ENCODE peak calls at places on chromosomes 12 and 14, in seven cellular contexts. One of them, this sample, is unnamed.

GRCh38 chr12:20716985-20717384 is 21.9 kb downstream of the SLCO1C1 start:
- DNase-seq in psoas muscle: no peak
- DNase-seq in uterus: no peak
- DNase-seq in OCI-LY7: no peak
- DNase-seq in astrocyte: no peak
- DNase-seq in WERI-Rb-1: no peak
- DNase-seq in adrenal gland: no peak
- DNase-seq in this sample: no peak

GRCh38 chr12:12428961-12429657 is 72.2 kb downstream of the BORCS5 start:
- DNase-seq in psoas muscle: no peak
- DNase-seq in uterus: no peak
- DNase-seq in OCI-LY7: no peak
- DNase-seq in astrocyte: peak; percentile 55
- DNase-seq in WERI-Rb-1: no peak
- DNase-seq in adrenal gland: no peak
- DNase-seq in this sample: no peak

GRCh38 chr12:12534134-12534866 is 28.4 kb downstream of the DUSP16 start:
- DNase-seq in psoas muscle: no peak
- DNase-seq in uterus: no peak
- DNase-seq in OCI-LY7: no peak
- DNase-seq in astrocyte: no peak
- DNase-seq in WERI-Rb-1: no peak
- DNase-seq in adrenal gland: no peak
- DNase-seq in this sample: no peak

GRCh38 chr12:118337194-118337838 is 35.4 kb downstream of the TAOK3 start:
- DNase-seq in psoas muscle: no peak
- DNase-seq in uterus: no peak
- DNase-seq in OCI-LY7: no peak
- DNase-seq in astrocyte: peak; percentile 55
- DNase-seq in WERI-Rb-1: no peak
- DNase-seq in adrenal gland: no peak
- DNase-seq in this sample: no peak

GRCh38 chr12:110704750-110705149 is 15.8 kb upstream of the HVCN1 start:
- DNase-seq in psoas muscle: no peak
- DNase-seq in uterus: no peak
- DNase-seq in OCI-LY7: peak; percentile 57
- DNase-seq in astrocyte: no peak
- DNase-seq in WERI-Rb-1: peak; percentile 47
- DNase-seq in adrenal gland: no peak
- DNase-seq in this sample: no peak

GRCh38 chr12:113891737-113892520 is 74.2 kb downstream of the RBM19 start:
- DNase-seq in psoas muscle: no peak
- DNase-seq in uterus: no peak
- DNase-seq in OCI-LY7: no peak
- DNase-seq in astrocyte: no peak
- DNase-seq in WERI-Rb-1: no peak
- DNase-seq in adrenal gland: no peak
- DNase-seq in this sample: no peak

GRCh38 chr14:77105554-77105953 is 7.5 kb downstream of the CIPC start:
- DNase-seq in psoas muscle: no peak
- DNase-seq in uterus: no peak
- DNase-seq in OCI-LY7: no peak
- DNase-seq in astrocyte: no peak
- DNase-seq in WERI-Rb-1: no peak
- DNase-seq in adrenal gland: peak; percentile 43
- DNase-seq in this sample: no peak

GRCh38 chr14:42163136-42163535 is 556.5 kb downstream of the LRFN5 start:
- DNase-seq in psoas muscle: no peak
- DNase-seq in uterus: no peak
- DNase-seq in OCI-LY7: no peak
- DNase-seq in astrocyte: no peak
- DNase-seq in WERI-Rb-1: no peak
- DNase-seq in adrenal gland: no peak
- DNase-seq in this sample: no peak

GRCh38 chr14:99790201-99790977 is 2.8 kb upstream of the EML1 start:
- DNase-seq in psoas muscle: no peak
- DNase-seq in uterus: no peak
- DNase-seq in OCI-LY7: no peak
- DNase-seq in astrocyte: no peak
- DNase-seq in WERI-Rb-1: no peak
- DNase-seq in adrenal gland: no peak
- DNase-seq in this sample: no peak

GRCh38 chr14:57245941-57246340 is 22.8 kb downstream of the EXOC5 start:
- DNase-seq in psoas muscle: no peak
- DNase-seq in uterus: no peak
- DNase-seq in OCI-LY7: no peak
- DNase-seq in astrocyte: no peak
- DNase-seq in WERI-Rb-1: no peak
- DNase-seq in adrenal gland: no peak
- DNase-seq in this sample: no peak

GRCh38 chr12:25501565-25501964 is 51.5 kb downstream of the LMNTD1 start:
- DNase-seq in psoas muscle: no peak
- DNase-seq in uterus: no peak
- DNase-seq in OCI-LY7: no peak
- DNase-seq in astrocyte: peak; percentile 32
- DNase-seq in WERI-Rb-1: no peak
- DNase-seq in adrenal gland: no peak
- DNase-seq in this sample: no peak

GRCh38 chr12:40793471-40793870 is 101.2 kb downstream of the CNTN1 start:
- DNase-seq in psoas muscle: no peak
- DNase-seq in uterus: no peak
- DNase-seq in OCI-LY7: no peak
- DNase-seq in astrocyte: no peak
- DNase-seq in WERI-Rb-1: no peak
- DNase-seq in adrenal gland: no peak
- DNase-seq in this sample: no peak

GRCh38 chr12:52247622-52248540 is 14.8 kb downstream of the KRT7 start:
- DNase-seq in psoas muscle: no peak
- DNase-seq in uterus: no peak
- DNase-seq in OCI-LY7: no peak
- DNase-seq in astrocyte: no peak
- DNase-seq in WERI-Rb-1: no peak
- DNase-seq in adrenal gland: no peak
- DNase-seq in this sample: no peak

GRCh38 chr14:94571395-94571794 is 9.8 kb upstream of the SERPINA5 start:
- DNase-seq in psoas muscle: no peak
- DNase-seq in uterus: no peak
- DNase-seq in OCI-LY7: no peak
- DNase-seq in astrocyte: no peak
- DNase-seq in WERI-Rb-1: no peak
- DNase-seq in adrenal gland: no peak
- DNase-seq in this sample: no peak

GRCh38 chr12:43315961-43316360 is 236.0 kb downstream of the ADAMTS20 start:
- DNase-seq in psoas muscle: no peak
- DNase-seq in uterus: no peak
- DNase-seq in OCI-LY7: no peak
- DNase-seq in astrocyte: peak; percentile 42
- DNase-seq in WERI-Rb-1: no peak
- DNase-seq in adrenal gland: no peak
- DNase-seq in this sample: no peak

GRCh38 chr12:62021808-62022207 is 238.4 kb upstream of the USP15 start:
- DNase-seq in psoas muscle: no peak
- DNase-seq in uterus: no peak
- DNase-seq in OCI-LY7: no peak
- DNase-seq in astrocyte: no peak
- DNase-seq in WERI-Rb-1: no peak
- DNase-seq in adrenal gland: no peak
- DNase-seq in this sample: no peak

GRCh38 chr14:77607741-77608302 is 8.6 kb downstream of the SPTLC2 start:
- DNase-seq in psoas muscle: no peak
- DNase-seq in uterus: no peak
- DNase-seq in OCI-LY7: no peak
- DNase-seq in astrocyte: no peak
- DNase-seq in WERI-Rb-1: no peak
- DNase-seq in adrenal gland: peak; percentile 35
- DNase-seq in this sample: no peak

GRCh38 chr12:88339254-88339949 is 197.3 kb downstream of the TMTC3 start:
- DNase-seq in psoas muscle: no peak
- DNase-seq in uterus: no peak
- DNase-seq in OCI-LY7: no peak
- DNase-seq in astrocyte: peak; percentile 88
- DNase-seq in WERI-Rb-1: no peak
- DNase-seq in adrenal gland: no peak
- DNase-seq in this sample: no peak

DNA sequence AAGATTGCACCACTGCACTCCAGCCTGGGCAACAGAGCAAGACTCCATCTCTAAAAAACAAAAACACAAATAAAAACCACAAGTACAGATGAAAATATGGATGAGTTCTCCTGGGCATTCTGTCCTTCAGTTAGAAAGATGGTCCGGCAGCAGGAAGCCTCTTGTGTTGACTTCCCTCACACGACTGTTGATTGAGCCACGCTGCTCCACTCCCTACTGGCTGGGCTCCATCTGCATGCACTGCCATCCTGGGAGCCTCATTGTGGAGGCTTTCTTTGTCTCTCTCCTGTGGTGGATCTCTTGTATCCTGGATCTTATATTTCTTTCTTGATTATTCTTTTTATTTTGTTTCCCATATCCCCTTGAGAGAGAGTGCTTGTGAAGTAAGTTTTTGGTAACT is 30.8 kb upstream of the TBC1D30 start:
- DNase-seq in psoas muscle: no peak
- DNase-seq in uterus: no peak
- DNase-seq in OCI-LY7: no peak
- DNase-seq in astrocyte: no peak
- DNase-seq in WERI-Rb-1: no peak
- DNase-seq in adrenal gland: no peak
- DNase-seq in this sample: no peak
- H3K27ac ChIP-seq in psoas muscle: no peak overlapping the region
- H3K27ac ChIP-seq in uterus: no peak overlapping the region
- H3K27ac ChIP-seq in OCI-LY7: no peak overlapping the region
- H3K27ac ChIP-seq in astrocyte: no peak overlapping the region
- H3K27ac ChIP-seq in WERI-Rb-1: no peak overlapping the region
- H3K27ac ChIP-seq in adrenal gland: no peak overlapping the region
- H3K27ac ChIP-seq in this sample: no peak overlapping the region

DNA sequence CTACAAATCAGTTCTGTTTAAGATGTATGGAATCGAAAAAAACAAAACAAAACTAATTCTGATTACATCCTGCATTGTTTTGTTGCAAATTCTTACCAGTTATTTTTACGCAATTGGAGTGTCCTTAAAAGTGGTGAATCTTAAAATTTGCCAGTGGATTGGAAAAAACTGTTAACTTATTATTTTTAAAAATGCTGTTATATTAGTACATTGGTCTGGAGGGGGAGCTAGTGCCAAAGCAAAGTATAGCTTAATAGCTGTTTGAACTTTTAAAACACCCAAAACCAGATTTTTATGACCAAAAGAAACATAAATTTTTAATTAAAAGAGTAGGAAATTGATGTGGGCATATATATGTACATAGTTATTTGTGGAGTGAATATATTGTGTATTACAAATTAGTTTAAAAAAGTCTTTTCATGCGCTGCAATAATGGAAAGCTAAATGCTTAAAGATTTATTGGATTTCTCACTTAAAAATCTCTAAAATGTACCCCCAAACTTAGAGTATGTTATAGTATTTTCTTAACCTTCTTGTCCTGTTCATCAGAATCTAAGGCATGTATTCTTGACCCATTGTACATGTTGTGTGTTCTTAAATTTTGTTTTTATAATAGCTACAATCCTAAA is 2.5 kb downstream of the FUT8 start:
- DNase-seq in psoas muscle: no peak
- DNase-seq in uterus: no peak
- DNase-seq in OCI-LY7: peak; percentile 64
- DNase-seq in astrocyte: peak; percentile 9
- DNase-seq in WERI-Rb-1: no peak
- DNase-seq in adrenal gland: no peak
- DNase-seq in this sample: no peak
- H3K4me3 ChIP-seq in psoas muscle: no peak overlapping the region
- H3K4me3 ChIP-seq in uterus: no peak overlapping the region
- H3K4me3 ChIP-seq in OCI-LY7: peak overlapping the region; percentile 91
- H3K4me3 ChIP-seq in astrocyte: peak overlapping the region; percentile 87
- H3K4me3 ChIP-seq in WERI-Rb-1: no peak overlapping the region
- H3K4me3 ChIP-seq in adrenal gland: no peak overlapping the region
- H3K4me3 ChIP-seq in this sample: no peak overlapping the region

DNA sequence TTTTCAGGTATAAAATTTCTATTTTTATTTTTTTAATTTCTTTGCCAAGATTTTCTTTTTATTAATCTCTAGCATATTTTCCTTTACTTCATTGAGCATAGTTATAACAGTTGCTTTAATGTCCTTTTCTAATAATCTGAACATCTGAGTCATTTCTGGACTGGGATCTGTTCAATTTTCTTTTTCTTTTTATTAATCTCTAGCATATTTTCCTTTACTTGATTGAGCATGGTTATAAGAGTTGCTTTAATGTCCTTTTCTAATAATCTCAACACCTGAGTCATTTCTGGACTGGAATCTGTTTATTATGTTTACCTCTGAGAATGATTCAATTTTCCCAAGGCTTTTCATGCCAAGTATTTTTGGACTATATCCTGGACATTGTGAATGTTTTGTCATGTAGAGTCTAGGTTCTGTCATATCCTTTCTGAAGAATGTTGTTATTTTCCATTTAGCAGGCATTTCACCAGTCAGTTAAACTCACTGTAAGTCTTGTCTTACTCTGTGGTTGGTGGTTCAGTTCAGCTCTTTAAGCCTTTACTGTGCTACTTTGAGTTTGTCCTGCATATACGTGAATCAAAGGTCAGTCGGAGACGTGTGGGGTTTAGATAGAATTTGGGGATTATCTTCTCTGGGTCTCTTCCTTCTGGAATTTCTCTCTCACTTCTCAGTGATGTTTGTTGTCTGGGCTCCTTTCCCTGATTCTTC is 20.3 kb downstream of the TTC6 start:
- DNase-seq in psoas muscle: no peak
- DNase-seq in uterus: no peak
- DNase-seq in OCI-LY7: no peak
- DNase-seq in astrocyte: no peak
- DNase-seq in WERI-Rb-1: no peak
- DNase-seq in adrenal gland: no peak
- DNase-seq in this sample: no peak
- H3K9me3 ChIP-seq in psoas muscle: peaks cover 21% of the 10 kb centered on the region
- H3K9me3 ChIP-seq in uterus: no peaks in the 10 kb centered on the region
- H3K9me3 ChIP-seq in OCI-LY7: peaks cover 6% of the 10 kb centered on the region
- H3K9me3 ChIP-seq in astrocyte: peaks cover 3% of the 10 kb centered on the region
- H3K9me3 ChIP-seq in WERI-Rb-1: peaks cover 12% of the 10 kb centered on the region
- H3K9me3 ChIP-seq in adrenal gland: no peaks in the 10 kb centered on the region
- H3K9me3 ChIP-seq in this sample: no peaks in the 10 kb centered on the region

DNA sequence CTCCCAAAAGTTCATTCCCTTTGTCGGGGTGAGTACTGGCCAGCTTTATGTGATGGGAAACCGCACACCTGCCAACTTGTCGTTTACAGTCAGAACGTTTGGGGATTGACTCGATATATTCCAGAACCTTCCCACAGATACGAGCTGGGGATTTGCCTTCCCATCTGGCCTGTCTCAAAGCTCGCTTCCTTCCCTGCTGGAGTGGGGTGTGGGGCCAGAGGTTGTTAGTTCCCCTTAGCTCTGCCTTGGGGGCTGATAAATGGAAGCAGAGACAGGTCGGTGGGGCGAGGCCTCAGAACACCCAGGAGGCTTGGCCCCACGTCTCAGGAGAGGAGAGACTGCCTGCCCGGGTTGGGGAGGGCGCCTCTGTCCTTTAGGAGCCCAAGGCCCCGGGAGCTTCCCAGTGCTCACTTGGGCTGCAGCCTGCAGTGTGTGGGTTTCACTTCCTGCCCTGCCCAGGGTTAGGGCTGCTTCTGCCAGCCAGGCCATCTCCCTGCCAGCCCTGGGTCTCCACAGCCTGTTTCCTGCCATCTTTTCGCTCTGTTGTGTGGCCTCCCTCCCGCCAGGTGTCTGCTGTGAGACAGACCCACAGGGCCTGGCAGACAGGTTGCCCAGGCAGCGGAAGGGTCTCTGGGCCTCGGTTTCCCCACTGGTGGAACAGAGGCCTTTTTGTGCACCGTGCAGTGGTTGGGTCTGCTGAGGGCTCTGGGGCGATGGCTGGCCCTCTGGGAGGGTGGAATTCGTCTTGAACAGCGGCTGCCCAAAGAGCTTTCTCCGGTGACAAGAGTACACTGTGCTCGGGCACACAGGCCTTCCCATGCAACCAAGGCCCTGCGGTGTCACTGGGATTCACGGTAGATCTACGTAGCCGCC is 8.1 kb upstream of the TEX22 start:
- DNase-seq in psoas muscle: no peak
- DNase-seq in uterus: no peak
- DNase-seq in OCI-LY7: peak; percentile 19
- DNase-seq in astrocyte: no peak
- DNase-seq in WERI-Rb-1: no peak
- DNase-seq in adrenal gland: no peak
- DNase-seq in this sample: no peak
- H3K27ac ChIP-seq in psoas muscle: peak overlapping the region; percentile 16
- H3K27ac ChIP-seq in uterus: no peak overlapping the region
- H3K27ac ChIP-seq in OCI-LY7: no peak overlapping the region
- H3K27ac ChIP-seq in astrocyte: no peak overlapping the region
- H3K27ac ChIP-seq in WERI-Rb-1: peak overlapping the region; percentile 85
- H3K27ac ChIP-seq in adrenal gland: peak overlapping the region; percentile 72
- H3K27ac ChIP-seq in this sample: no peak overlapping the region